ENCODE peak calls at places on chromosomes 7 and 10, in five cellular contexts. Y is GM23248; N is naive thymus-derived CD8-positive, alpha-beta T cell; G is memory B cell; F is stimulated activated CD8-positive, alpha-beta memory T cell treated with anti-CD3 and anti-CD28 coated beads, Interleukin-4, amount 100 ng/mL, for 24 hours. I is an unnamed sample.

GRCh38 chr10:27525819-27526218 is 21.7 kb downstream of the RAB18 start:
- DNase-seq in N (no peak), F (no peak), Y (peak; percentile 74), G (no peak), I (no peak)

GRCh38 chr10:69078311-69078710 is 9.6 kb upstream of the SRGN start:
- DNase-seq in Y (no peak), F (no peak), G (no peak), N (no peak), I (no peak)

GRCh38 chr7:82699773-82700186 is 256.2 kb upstream of the CACNA2D1 start:
- DNase-seq in N (no peak), F (no peak), G (no peak), Y (peak; percentile 31), I (no peak)

GRCh38 chr10:95517536-95518454 is 43.4 kb downstream of the SORBS1 start:
- DNase-seq in Y (peak; percentile 57), G (no peak), F (no peak), N (no peak), I (no peak)

GRCh38 chr10:28177944-28178637 is 124.8 kb downstream of the MPP7 start:
- DNase-seq in G (no peak), Y (peak; percentile 45), N (peak; percentile 29), F (no peak), I (no peak)

GRCh38 chr7:147423875-147424274 is 1166.7 kb upstream of the C7orf33 start:
- DNase-seq in Y (no peak), N (no peak), G (no peak), F (no peak), I (no peak)

GRCh38 chr7:30934732-30935568 is 23.3 kb downstream of the AQP1 start:
- DNase-seq in G (no peak), N (no peak), F (no peak), Y (no peak), I (no peak)

GRCh38 chr7:125775319-125775718 is 845.7 kb upstream of the POT1 start:
- DNase-seq in G (no peak), Y (no peak), N (no peak), F (no peak), I (no peak)

GRCh38 chr10:114541081-114541833 is 116.8 kb downstream of the ABLIM1 start:
- DNase-seq in N (peak; percentile 89), Y (peak; percentile 85), G (no peak), F (peak; percentile 45), I (no peak)

GRCh38 chr10:688621-689426 is 644 bp downstream of the DIP2C start:
- DNase-seq in Y (peak; percentile 78), F (no peak), N (no peak), G (no peak), I (no peak)

GRCh38 chr10:4947635-4948596 is 15.3 kb upstream of the AKR1C1 start:
- DNase-seq in N (no peak), F (no peak), G (no peak), Y (peak; percentile 96), I (no peak)

GRCh38 chr10:79400567-79401004 is 44.8 kb downstream of the ZCCHC24 start:
- DNase-seq in Y (peak; percentile 58), N (peak; percentile 13), G (peak; percentile 17), F (peak; percentile 33), I (no peak)

GRCh38 chr7:93119191-93119905 is 1.6 kb upstream of the SAMD9 start:
- DNase-seq in N (no peak), G (no peak), F (no peak), Y (peak; percentile 77), I (no peak)

GRCh38 chr7:139340808-139341057 is 404 bp upstream of the FMC1 start:
- DNase-seq in Y (no peak), F (no peak), G (no peak), N (peak; percentile 84), I (no peak)

GRCh38 chr10:127919418-127920191 is 12.7 kb downstream of the PTPRE start:
- DNase-seq in N (no peak), G (no peak), F (no peak), Y (peak; percentile 86), I (no peak)

GRCh38 chr10:79244841-79245504 is 102.3 kb upstream of the PPIF start:
- DNase-seq in Y (peak; percentile 52), F (no peak), N (peak; percentile 32), G (peak; percentile 33), I (peak; percentile 52)

GRCh38 chr10:8221481-8221880 is 167.0 kb downstream of the GATA3 start:
- DNase-seq in N (no peak), Y (no peak), F (no peak), G (no peak), I (no peak)

GRCh38 chr7:66930341-66930740 is 9.3 kb downstream of the TMEM248 start:
- DNase-seq in G (no peak), F (no peak), Y (peak; percentile 28), N (no peak), I (no peak)

GRCh38 chr7:5429857-5430611 is 6.4 kb upstream of the TNRC18 start:
- DNase-seq in N (no peak), F (no peak), Y (peak; percentile 79), G (no peak), I (no peak)

GRCh38 chr7:22355620-22356009 is 1.3 kb downstream of the RAPGEF5 start:
- DNase-seq in G (no peak), N (no peak), Y (no peak), F (no peak), I (no peak)

GRCh38 chr7:94458041-94458440 is 51.6 kb upstream of the CASD1 start:
- DNase-seq in F (no peak), N (no peak), Y (no peak), G (no peak), I (no peak)

GRCh38 chr10:71534552-71535158 is 137.9 kb downstream of the CDH23 start:
- DNase-seq in F (no peak), Y (no peak), N (no peak), G (no peak), I (no peak)

GRCh38 chr7:141915565-141915964 is 634 bp upstream of the OR9A4 start:
- DNase-seq in Y (no peak), G (no peak), F (no peak), N (no peak), I (no peak)

GRCh38 chr10:102718220-102718619 is 3.8 kb downstream of the SFXN2 start:
- DNase-seq in Y (peak; percentile 42), F (no peak), G (no peak), N (no peak), I (no peak)

GRCh38 chr7:35702541-35702940 is 7.6 kb upstream of the HERPUD2 start:
- DNase-seq in Y (no peak), F (no peak), G (no peak), N (no peak), I (no peak)

GRCh38 chr10:101889256-101890210 is 45.9 kb upstream of the KCNIP2 start:
- DNase-seq in N (peak; percentile 41), Y (peak; percentile 83), G (peak; percentile 76), F (peak; percentile 55), I (peak; percentile 62)

GRCh38 chr7:92641921-92642511 is 51.8 kb upstream of the FAM133B start:
- DNase-seq in N (no peak), F (peak; percentile 42), Y (peak; percentile 72), G (no peak), I (no peak)

GRCh38 chr10:111354859-111355258 is 278.0 kb downstream of the ADRA2A start:
- DNase-seq in N (no peak), F (no peak), G (no peak), Y (no peak), I (no peak)

GRCh38 chr7:97022451-97023306 is 2.0 kb downstream of the DLX5 start:
- DNase-seq in N (no peak), G (no peak), F (no peak), Y (no peak), I (no peak)

GRCh38 chr7:8282162-8282561 is 20.2 kb upstream of the ICA1 start:
- DNase-seq in F (no peak), G (no peak), Y (no peak), N (no peak), I (no peak)

GRCh38 chr7:17057143-17057509 is 175.3 kb upstream of the AGR3 start:
- DNase-seq in Y (no peak), N (no peak), F (no peak), G (no peak), I (no peak)

GRCh38 chr7:39811161-39811614 is 138.9 kb upstream of the CDK13 start:
- DNase-seq in F (no peak), G (no peak), N (no peak), Y (peak; percentile 77), I (no peak)

I was measured in activated B cell treated with CpG ODN at 0.5 μM for 24 hours.